ENCODE peak calls at places on chromosomes 1 and 21, in six cellular contexts. F is CD4-positive, alpha-beta T cell; I is AG04450; Y is heart left ventricle; V is nephron progenitor cell; R is lower lobe of right lung. P is an unnamed sample.

GRCh38 chr1:206739411-206740076 is 31.0 kb upstream of the IL19 start:
- DNase-seq in F (no peak), I (no peak), Y (no peak), V (no peak), R (no peak), P (no peak)

GRCh38 chr1:193103759-193104495 is 1.3 kb downstream of the GLRX2 start:
- DNase-seq in F (no peak), I (no peak), Y (no peak), V (no peak), R (no peak), P (no peak)

GRCh38 chr1:40045182-40045581 is 4.7 kb downstream of the CAP1 start:
- DNase-seq in F (no peak), I (no peak), Y (no peak), V (no peak), R (no peak), P (no peak)

GRCh38 chr1:53180226-53180625 is 16.4 kb upstream of the CPT2 start:
- DNase-seq in F (no peak), I (peak; percentile 76), Y (no peak), V (no peak), R (no peak), P (no peak)

GRCh38 chr1:233359905-233360304 is 32.4 kb downstream of the MAP3K21 start:
- DNase-seq in F (no peak), I (no peak), Y (no peak), V (no peak), R (no peak), P (no peak)

GRCh38 chr1:61152066-61152465 is 69.7 kb downstream of the NFIA start:
- DNase-seq in F (no peak), I (no peak), Y (no peak), V (peak; percentile 50), R (no peak), P (no peak)

GRCh38 chr1:227901239-227901905 is 46.4 kb downstream of the WNT9A start:
- DNase-seq in F (no peak), I (no peak), Y (no peak), V (peak; percentile 2), R (no peak), P (no peak)

GRCh38 chr21:44780767-44781459 is 20.7 kb downstream of the UBE2G2 start:
- DNase-seq in F (no peak), I (no peak), Y (no peak), V (no peak), R (no peak), P (no peak)

GRCh38 chr21:36661511-36662309 is 37.2 kb upstream of the SIM2 start:
- DNase-seq in F (no peak), I (no peak), Y (no peak), V (peak; percentile 43), R (no peak), P (no peak)

GRCh38 chr1:9816199-9816598 is 7.6 kb downstream of the CLSTN1 start:
- DNase-seq in F (no peak), I (peak; percentile 30), Y (no peak), V (no peak), R (no peak), P (peak; percentile 59)

GRCh38 chr21:29053011-29053553 is 20.4 kb downstream of the CCT8 start:
- DNase-seq in F (no peak), I (no peak), Y (no peak), V (no peak), R (no peak), P (no peak)

GRCh38 chr1:116529199-116529616 is 41.6 kb downstream of the CD58 start:
- DNase-seq in F (no peak), I (no peak), Y (no peak), V (no peak), R (no peak), P (no peak)

GRCh38 chr1:70091811-70092210 is 113.6 kb downstream of the LRRC40 start:
- DNase-seq in F (no peak), I (no peak), Y (no peak), V (no peak), R (no peak), P (no peak)

GRCh38 chr1:220378571-220379302 is 106.5 kb upstream of the RAB3GAP2 start:
- DNase-seq in F (no peak), I (no peak), Y (no peak), V (no peak), R (no peak), P (no peak)

GRCh38 chr1:109777980-109778625 is 14.4 kb upstream of the EPS8L3 start:
- DNase-seq in F (no peak), I (no peak), Y (no peak), V (no peak), R (peak; percentile 21), P (no peak)

GRCh38 chr1:115476616-115477015 is 138.6 kb upstream of the NGF start:
- DNase-seq in F (no peak), I (no peak), Y (no peak), V (no peak), R (no peak), P (no peak)
- TF ChIP-seq CTCF in F (no peak), I (peak; percentile 33), Y (no peak), V (no peak), R (no peak), P (peak; percentile 18)

GRCh38 chr1:156599811-156600210 is 1.5 kb downstream of the GPATCH4 start:
- DNase-seq in F (no peak), I (no peak), Y (no peak), V (no peak), R (no peak), P (no peak)
- TF ChIP-seq CTCF in F (no peak), I (no peak), Y (no peak), V (no peak), R (no peak), P (no peak)

GRCh38 chr1:25198731-25199231 is 33.5 kb downstream of the SYF2 start:
- DNase-seq in F (no peak), I (no peak), Y (no peak), V (no peak), R (no peak), P (no peak)
- TF ChIP-seq CTCF in F (no peak), I (no peak), Y (no peak), V (peak; percentile 21), R (peak; percentile 9), P (no peak)

DNA sequence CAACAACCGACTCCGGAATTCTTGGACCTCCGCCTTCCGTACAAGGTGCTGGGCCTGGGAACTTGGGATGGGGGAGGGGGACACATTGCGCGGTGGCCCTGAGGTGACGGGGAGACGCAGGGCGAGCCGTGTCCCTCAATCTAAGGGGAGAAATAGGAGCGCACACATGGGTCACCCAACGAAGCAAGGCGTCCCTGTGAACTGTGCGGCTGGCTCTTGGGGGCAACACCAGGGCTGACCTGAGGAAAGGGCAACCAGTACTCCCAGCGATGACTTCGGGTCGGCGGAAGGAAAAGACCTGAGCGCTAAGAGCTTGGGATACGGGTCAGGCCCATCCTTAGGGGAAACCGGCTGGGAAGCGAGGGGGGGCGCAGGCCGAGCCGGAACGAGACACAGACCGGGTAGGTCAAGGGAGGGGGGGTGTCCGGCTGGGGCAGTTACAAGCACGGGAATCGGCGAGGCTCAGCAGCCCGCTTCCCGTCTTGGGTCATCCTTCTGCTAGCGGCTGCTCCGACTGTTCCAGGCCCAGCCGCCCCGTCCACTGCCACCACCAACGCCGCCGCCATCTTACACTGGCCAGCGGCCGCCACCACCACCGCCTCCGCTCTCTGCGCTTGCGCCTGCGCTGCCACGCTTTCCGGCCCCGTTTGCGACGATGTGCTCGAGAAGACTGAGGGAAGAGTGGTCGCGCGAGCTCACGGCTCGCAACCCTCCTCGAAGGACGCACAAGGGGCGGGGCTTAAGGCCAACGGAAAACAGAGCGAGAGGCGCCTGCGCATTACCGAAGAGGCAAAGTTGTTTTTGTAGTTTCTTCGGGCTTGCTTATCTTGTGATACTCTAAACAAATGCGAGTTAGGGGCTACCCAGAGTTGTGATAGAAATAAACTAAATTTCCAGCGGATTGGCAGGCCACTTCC is at the start of gene DCAF8:
- DNase-seq in F (peak; percentile 98), I (peak; percentile 93), Y (peak; percentile 99), V (peak; percentile 98), R (peak; percentile 99), P (peak; percentile 92)
- TF ChIP-seq CTCF in F (no peak), I (no peak), Y (no peak), V (no peak), R (no peak), P (no peak)

GRCh38 chr1:49104575-49104974 is 327.9 kb upstream of the BEND5 start:
- DNase-seq in F (no peak), I (no peak), Y (no peak), V (no peak), R (no peak), P (no peak)
- TF ChIP-seq CTCF in F (no peak), I (no peak), Y (no peak), V (no peak), R (no peak), P (no peak)

GRCh38 chr1:161869291-161869690 is 103.2 kb downstream of the ATF6 start:
- DNase-seq in F (no peak), I (no peak), Y (no peak), V (no peak), R (no peak), P (no peak)

GRCh38 chr1:161863549-161863948 is 97.4 kb downstream of the ATF6 start:
- DNase-seq in F (no peak), I (no peak), Y (no peak), V (no peak), R (no peak), P (no peak)

DNA sequence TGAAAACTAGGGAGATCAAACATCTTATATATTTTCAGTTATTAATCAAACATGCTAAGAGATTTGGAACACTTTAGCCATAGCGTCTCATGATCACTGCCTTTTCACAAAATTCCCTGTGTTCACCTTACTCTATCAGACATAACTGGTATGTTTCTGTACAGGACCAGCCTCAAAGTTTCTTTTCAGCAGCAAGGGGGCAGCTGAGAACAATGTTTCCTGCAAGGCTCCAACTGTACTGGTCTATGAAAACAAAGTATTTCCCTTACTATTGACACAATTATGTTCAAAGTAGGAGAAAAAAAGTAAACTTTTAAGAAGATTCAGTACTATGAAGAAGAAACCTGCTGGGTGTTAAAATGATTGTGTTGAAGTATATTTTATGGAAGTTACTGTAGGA is 98.5 kb downstream of the ATF6 start:
- DNase-seq in F (no peak), I (no peak), Y (no peak), V (no peak), R (no peak), P (no peak)
- TF ChIP-seq CTCF in F (peak; percentile 25), I (peak; percentile 59), Y (no peak), V (no peak), R (peak; percentile 24), P (peak; percentile 59)

GRCh38 chr1:37473431-37474050 is 839 bp upstream of the ZC3H12A start:
- DNase-seq in F (peak; percentile 49), I (no peak), Y (no peak), V (no peak), R (no peak), P (no peak)
- TF ChIP-seq CTCF in F (no peak), I (no peak), Y (no peak), V (no peak), R (no peak), P (no peak)

P was measured in AG09319.